ENCODE peak calls at places on chromosomes 1 and 21, in six cellular contexts. L is T1000, E is ACHN, X is sciatic nerve, S is LHCN-M2, C is fibroblast of lung. Q is an unnamed sample.

GRCh38 chr1:235835226-235835625 is 31.5 kb downstream of the LYST start:
- DNase-seq in E (peak; percentile 64), X (no peak), C (peak; percentile 61), S (peak; percentile 12), L (no peak), Q (no peak)

GRCh38 chr1:167797005-167797404 is 75.2 kb downstream of the MPZL1 start:
- DNase-seq in L (peak; percentile 76), E (peak; percentile 98), S (peak; percentile 97), C (peak; percentile 99), X (peak; percentile 78), Q (no peak)

GRCh38 chr1:162561037-162561615 is 396 bp upstream of the UAP1 start:
- DNase-seq in E (peak; percentile 98), L (peak; percentile 95), S (peak; percentile 97), X (peak; percentile 99), C (peak; percentile 96), Q (peak; percentile 96)

GRCh38 chr1:204128964-204129896 is 22.6 kb downstream of the ETNK2 start:
- DNase-seq in E (peak; percentile 69), X (peak; percentile 81), S (peak; percentile 35), C (peak; percentile 67), L (peak; percentile 43), Q (peak; percentile 18)

GRCh38 chr1:243294723-243295121 is 38.9 kb downstream of the SDCCAG8 start:
- DNase-seq in X (no peak), S (peak; percentile 52), L (no peak), C (peak; percentile 31), E (no peak), Q (no peak)

GRCh38 chr1:238951809-238952208 is 434.6 kb upstream of the CHRM3 start:
- DNase-seq in S (peak; percentile 53), X (no peak), E (peak; percentile 67), C (peak; percentile 49), L (no peak), Q (no peak)

GRCh38 chr1:58568911-58569310 is 8.1 kb downstream of the TACSTD2 start:
- DNase-seq in C (no peak), L (no peak), S (no peak), E (no peak), X (no peak), Q (no peak)

GRCh38 chr1:109823543-109824348 is 60.0 kb upstream of the EPS8L3 start:
- DNase-seq in E (peak; percentile 25), C (peak; percentile 61), S (peak; percentile 87), X (no peak), L (no peak), Q (no peak)

GRCh38 chr1:163090321-163090945 is 21.3 kb downstream of the RGS4 start:
- DNase-seq in L (peak; percentile 6), C (peak; percentile 79), X (no peak), S (peak; percentile 71), E (peak; percentile 22), Q (no peak)

GRCh38 chr1:42479621-42480020 is 16.5 kb downstream of the CCDC30 start:
- DNase-seq in C (no peak), S (peak; percentile 49), X (no peak), E (peak; percentile 34), L (no peak), Q (no peak)

GRCh38 chr21:35020902-35021301 is 28.2 kb downstream of the RUNX1 start:
- DNase-seq in S (peak; percentile 47), C (no peak), X (no peak), E (peak; percentile 22), L (no peak), Q (no peak)

GRCh38 chr1:90707363-90707710 is 9.8 kb downstream of the BARHL2 start:
- DNase-seq in X (no peak), S (peak; percentile 15), L (peak; percentile 48), C (no peak), E (peak; percentile 50), Q (no peak)